ENCODE peak calls at places on chromosomes 12 and 14, in four cellular contexts. One of them, this sample, is unnamed.

GRCh38 chr12:55972906-55973597 is 826 bp upstream of the RAB5B start:
- DNase-seq in GM12878: no peak
- DNase-seq in HepG2: no peak
- DNase-seq in K562: peak; percentile 29
- DNase-seq in this sample: no peak

GRCh38 chr14:70567791-70568190 is 32.7 kb downstream of the MED6 start:
- DNase-seq in HepG2: peak; percentile 64
- DNase-seq in GM12878: no peak
- DNase-seq in K562: peak; percentile 6
- DNase-seq in this sample: peak; percentile 33

GRCh38 chr12:96878704-96879103 is 28.4 kb upstream of the NEDD1 start:
- DNase-seq in HepG2: no peak
- DNase-seq in K562: no peak
- DNase-seq in GM12878: no peak
- DNase-seq in this sample: no peak

GRCh38 chr14:60090864-60091519 is 731 bp upstream of the PCNX4 start:
- DNase-seq in GM12878: no peak
- DNase-seq in K562: peak; percentile 81
- DNase-seq in HepG2: no peak
- DNase-seq in this sample: peak; percentile 53

GRCh38 chr14:90661881-90662280 is 154.3 kb downstream of the TTC7B start:
- DNase-seq in K562: no peak
- DNase-seq in GM12878: no peak
- DNase-seq in HepG2: no peak
- DNase-seq in this sample: no peak

GRCh38 chr12:89117448-89118034 is 234.8 kb downstream of the DUSP6 start:
- DNase-seq in HepG2: peak; percentile 3
- DNase-seq in GM12878: no peak
- DNase-seq in K562: peak; percentile 38
- DNase-seq in this sample: peak; percentile 11

GRCh38 chr12:11758838-11759509 is 109.5 kb downstream of the ETV6 start:
- DNase-seq in GM12878: peak; percentile 93
- DNase-seq in K562: no peak
- DNase-seq in HepG2: no peak
- DNase-seq in this sample: no peak

GRCh38 chr14:72844528-72844927 is 49.4 kb downstream of the DPF3 start:
- DNase-seq in HepG2: no peak
- DNase-seq in GM12878: no peak
- DNase-seq in K562: no peak
- DNase-seq in this sample: no peak

GRCh38 chr12:81245458-81245857 is 167.6 kb downstream of the ACSS3 start:
- DNase-seq in K562: no peak
- DNase-seq in GM12878: no peak
- DNase-seq in HepG2: no peak
- DNase-seq in this sample: no peak

GRCh38 chr12:65556676-65557424 is 267.4 kb upstream of the HMGA2 start:
- DNase-seq in HepG2: peak; percentile 53
- DNase-seq in GM12878: peak; percentile 9
- DNase-seq in K562: peak; percentile 83
- DNase-seq in this sample: peak; percentile 86

GRCh38 chr12:113939867-113940266 is 26.3 kb downstream of the RBM19 start:
- DNase-seq in HepG2: no peak
- DNase-seq in GM12878: no peak
- DNase-seq in K562: no peak
- DNase-seq in this sample: no peak

GRCh38 chr12:53872367-53872766 is 66.3 kb upstream of the HOXC13 start:
- DNase-seq in K562: no peak
- DNase-seq in HepG2: no peak
- DNase-seq in GM12878: no peak
- DNase-seq in this sample: no peak

GRCh38 chr14:100669011-100669412 is 57.7 kb upstream of the DLK1 start:
- DNase-seq in K562: no peak
- DNase-seq in HepG2: no peak
- DNase-seq in GM12878: no peak
- DNase-seq in this sample: no peak

GRCh38 chr12:29726321-29726692 is 57.4 kb downstream of the TMTC1 start:
- DNase-seq in K562: no peak
- DNase-seq in HepG2: no peak
- DNase-seq in GM12878: no peak
- DNase-seq in this sample: peak; percentile 23

GRCh38 chr12:29722164-29722563 is 61.6 kb downstream of the TMTC1 start:
- DNase-seq in K562: no peak
- DNase-seq in HepG2: no peak
- DNase-seq in GM12878: no peak
- DNase-seq in this sample: no peak

GRCh38 chr12:29726741-29727348 is 56.9 kb downstream of the TMTC1 start:
- DNase-seq in GM12878: no peak
- DNase-seq in HepG2: no peak
- DNase-seq in K562: no peak
- DNase-seq in this sample: no peak

GRCh38 chr12:29728033-29728432 is 55.7 kb downstream of the TMTC1 start:
- DNase-seq in GM12878: no peak
- DNase-seq in HepG2: no peak
- DNase-seq in K562: no peak
- DNase-seq in this sample: no peak

DNA sequence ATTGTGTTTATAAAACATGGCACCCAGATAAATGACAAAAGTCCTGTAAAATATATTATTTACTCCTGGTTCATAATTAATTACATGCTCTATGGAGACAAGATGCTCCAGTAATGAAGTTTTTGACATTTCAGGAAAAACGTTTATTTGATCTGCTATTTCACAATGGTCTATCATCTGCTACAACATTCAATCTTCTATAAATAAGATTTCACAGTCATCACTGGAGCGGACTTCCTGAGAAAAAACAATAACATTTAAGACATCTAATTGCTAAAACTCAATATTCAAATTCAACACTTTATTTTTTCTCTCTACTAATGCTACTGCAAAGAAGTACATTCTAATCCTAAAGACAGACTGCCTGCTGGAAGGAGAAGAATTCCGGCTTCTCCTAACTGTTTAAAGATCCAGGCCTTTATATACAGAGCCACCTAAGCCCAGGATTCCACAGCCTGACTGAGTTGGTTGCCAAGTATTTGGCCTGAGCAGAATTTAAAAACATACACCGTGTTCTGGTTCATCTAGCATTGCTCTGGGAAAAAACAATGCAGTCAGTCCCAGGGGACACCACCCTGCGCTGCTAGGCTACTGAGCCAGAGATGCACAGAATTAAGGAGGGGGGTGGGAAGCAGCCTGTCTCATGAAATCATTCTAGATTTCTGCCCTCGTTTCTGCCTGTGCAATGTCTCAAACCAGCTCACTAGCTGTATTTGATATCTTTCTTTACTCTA is 58.0 kb downstream of the TMTC1 start:
- DNase-seq in HepG2: no peak
- DNase-seq in GM12878: peak; percentile 54
- DNase-seq in K562: no peak
- DNase-seq in this sample: peak; percentile 23
- TF ChIP-seq FOXK2 in HepG2: no peak
- TF ChIP-seq FOXK2 in GM12878: no peak
- TF ChIP-seq FOXK2 in K562: no peak
- TF ChIP-seq FOXK2 in this sample: no peak

DNA sequence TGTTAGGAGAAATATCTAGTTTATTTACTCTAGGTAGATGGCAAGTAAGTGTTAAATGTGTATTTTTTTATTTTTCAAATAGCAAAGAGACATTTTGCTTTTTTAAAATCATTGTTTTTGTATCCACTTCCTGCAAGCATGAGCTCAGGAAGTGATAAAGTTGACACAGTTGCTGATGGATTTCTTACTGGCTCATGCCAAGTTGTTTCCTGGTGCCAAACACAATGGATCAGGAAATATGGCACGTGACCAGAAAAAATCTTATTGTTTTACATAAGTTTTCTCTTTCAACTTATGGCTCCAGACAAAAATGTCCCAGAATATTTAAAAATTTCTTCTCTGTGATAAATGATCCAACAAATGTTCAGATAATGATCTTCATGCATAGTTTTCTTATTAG is 1279.1 kb upstream of the FLRT2 start:
- DNase-seq in GM12878: no peak
- DNase-seq in K562: no peak
- DNase-seq in HepG2: no peak
- DNase-seq in this sample: no peak
- TF ChIP-seq FOXK2 in GM12878: no peak
- TF ChIP-seq FOXK2 in K562: no peak
- TF ChIP-seq FOXK2 in HepG2: no peak
- TF ChIP-seq FOXK2 in this sample: no peak

DNA sequence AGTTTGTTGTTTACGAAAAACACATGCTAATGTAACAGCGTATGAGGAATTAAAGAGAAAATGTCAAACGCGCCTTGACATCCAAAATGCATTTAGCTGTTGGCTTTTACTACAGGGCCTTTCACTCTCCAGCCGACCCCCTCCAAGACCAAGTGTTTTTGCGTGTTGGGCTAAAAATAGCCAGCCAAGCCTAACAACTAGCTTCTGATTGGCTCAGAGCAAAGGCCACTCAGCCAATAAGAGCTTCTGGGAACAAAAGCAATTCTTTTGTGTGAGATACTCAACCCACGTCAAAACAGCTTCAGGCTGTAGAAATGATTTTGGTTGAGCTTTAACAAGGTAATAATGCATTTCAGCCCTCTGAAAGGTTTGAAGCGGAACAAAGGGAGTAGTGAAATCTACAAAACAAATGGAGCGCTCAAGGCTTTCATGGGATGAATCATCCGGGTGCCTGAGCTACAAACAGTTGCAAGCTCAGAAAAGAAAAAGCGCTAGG is 198.7 kb upstream of the DCN start:
- DNase-seq in GM12878: peak; percentile 20
- DNase-seq in K562: no peak
- DNase-seq in HepG2: no peak
- DNase-seq in this sample: peak; percentile 77
- TF ChIP-seq FOXK2 in GM12878: no peak
- TF ChIP-seq FOXK2 in K562: no peak
- TF ChIP-seq FOXK2 in HepG2: no peak
- TF ChIP-seq FOXK2 in this sample: no peak

DNA sequence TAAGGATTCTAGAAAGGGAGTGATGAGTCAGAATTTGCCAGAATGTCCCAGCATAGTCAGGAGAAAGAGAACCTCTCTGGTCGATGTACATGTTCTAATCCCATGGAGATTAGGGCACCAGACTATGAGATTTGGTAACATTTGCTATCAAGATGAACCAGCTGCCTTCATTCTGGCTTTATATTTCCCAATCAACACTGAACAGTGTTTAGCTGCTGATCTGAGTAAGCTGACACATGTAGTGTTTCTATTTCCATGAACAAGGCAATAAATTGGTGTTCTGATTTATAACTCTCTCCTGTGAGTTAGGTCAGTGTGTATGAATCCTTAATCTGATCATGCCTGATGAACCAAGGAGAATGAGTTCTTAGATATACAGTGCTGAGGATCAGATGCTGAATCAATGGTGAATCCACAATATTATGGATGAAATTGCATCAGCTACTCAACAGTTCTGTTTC is 158.0 kb upstream of the AMIGO2 start:
- DNase-seq in HepG2: no peak
- DNase-seq in K562: no peak
- DNase-seq in GM12878: no peak
- DNase-seq in this sample: no peak
- TF ChIP-seq FOXK2 in HepG2: no peak
- TF ChIP-seq FOXK2 in K562: no peak
- TF ChIP-seq FOXK2 in GM12878: no peak
- TF ChIP-seq FOXK2 in this sample: no peak

GRCh38 chr12:45986646-45987338 is 3.6 kb downstream of the SCAF11 start:
- DNase-seq in K562: no peak
- DNase-seq in HepG2: no peak
- DNase-seq in GM12878: no peak
- DNase-seq in this sample: no peak
- TF ChIP-seq FOXK2 in K562: no peak
- TF ChIP-seq FOXK2 in HepG2: no peak
- TF ChIP-seq FOXK2 in GM12878: no peak
- TF ChIP-seq FOXK2 in this sample: no peak

DNA sequence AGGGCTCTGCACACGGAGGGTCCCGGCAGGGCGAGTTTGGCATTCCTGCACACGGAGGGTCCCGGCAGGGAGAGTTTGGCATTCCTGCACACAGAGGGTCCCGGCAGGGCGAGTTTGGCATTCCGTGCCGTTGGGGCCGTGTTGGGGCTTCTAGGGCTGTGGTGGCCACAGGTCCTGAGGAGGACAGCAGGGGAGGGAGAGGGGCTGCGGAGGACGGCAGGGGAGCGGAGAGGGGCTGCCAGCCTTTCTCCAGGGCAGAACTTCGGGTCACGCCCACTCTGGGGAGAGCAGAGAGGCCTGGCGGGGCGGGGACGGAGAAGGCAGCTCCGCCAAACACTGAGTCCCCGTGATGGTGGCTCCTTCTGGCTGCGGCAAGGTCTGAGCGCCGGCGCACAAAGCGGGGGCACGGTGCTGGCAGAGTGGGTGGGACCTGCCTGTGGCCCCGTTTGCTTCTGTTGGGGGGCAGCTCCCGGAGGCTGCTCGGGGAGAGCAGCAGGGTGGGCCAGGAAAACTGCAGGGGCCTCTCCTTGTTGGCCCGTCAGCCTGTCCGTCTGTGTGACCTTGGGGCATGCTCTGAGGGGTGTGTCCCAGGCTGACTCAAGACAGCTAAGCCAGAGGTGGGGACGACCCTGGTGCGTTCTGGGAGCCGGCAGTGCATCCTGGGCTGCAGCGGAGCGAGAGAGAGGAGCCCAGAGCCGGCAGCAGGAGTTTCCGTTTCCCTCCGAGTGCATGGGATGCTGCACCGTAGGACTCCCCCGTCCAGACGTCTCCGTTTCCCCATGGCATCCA is 60.2 kb downstream of the LRCOL1 start:
- DNase-seq in HepG2: no peak
- DNase-seq in K562: peak; percentile 23
- DNase-seq in GM12878: no peak
- DNase-seq in this sample: no peak
- TF ChIP-seq FOXK2 in HepG2: no peak
- TF ChIP-seq FOXK2 in K562: no peak
- TF ChIP-seq FOXK2 in GM12878: no peak
- TF ChIP-seq FOXK2 in this sample: no peak

DNA sequence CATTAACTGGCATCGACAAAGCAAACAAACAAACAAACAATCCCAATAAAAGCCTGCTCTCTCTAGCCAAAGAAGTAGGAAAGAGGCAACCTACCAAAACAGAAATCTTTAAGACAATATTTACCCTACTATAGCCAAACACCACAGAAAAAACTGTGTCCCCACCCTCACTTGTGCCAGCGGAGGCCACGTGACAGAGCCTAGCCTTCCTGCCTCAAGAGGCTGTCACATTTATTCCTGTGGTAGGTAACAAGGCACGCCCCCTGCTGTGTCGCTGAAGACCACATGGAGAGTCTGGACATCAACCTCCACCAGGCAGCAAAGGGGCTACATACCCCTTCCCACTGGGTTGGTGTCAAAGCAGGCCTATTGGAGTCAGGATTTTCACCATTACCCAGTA is 148.1 kb downstream of the LMNTD1 start:
- DNase-seq in K562: peak; percentile 20
- DNase-seq in GM12878: no peak
- DNase-seq in HepG2: peak; percentile 12
- DNase-seq in this sample: no peak
- TF ChIP-seq FOXK2 in K562: no peak
- TF ChIP-seq FOXK2 in GM12878: no peak
- TF ChIP-seq FOXK2 in HepG2: no peak
- TF ChIP-seq FOXK2 in this sample: no peak

GRCh38 chr14:104399432-104400155 is 180.0 kb upstream of the C14orf180 start:
- DNase-seq in HepG2: no peak
- DNase-seq in K562: no peak
- DNase-seq in GM12878: no peak
- DNase-seq in this sample: no peak
- TF ChIP-seq FOXK2 in HepG2: no peak
- TF ChIP-seq FOXK2 in K562: no peak
- TF ChIP-seq FOXK2 in GM12878: no peak
- TF ChIP-seq FOXK2 in this sample: no peak

This sample was measured in HEK293T.